ENCODE peak calls at places on chromosomes 6 and 20, in four cellular contexts. T is ovary, J is tibial nerve, B is lung. V is an unnamed sample. For H3K9me3 and H3K4me1, the result is how much of the 10 kb centered on the place peaks cover.

GRCh38 chr20:60986757-60987156 is 265.3 kb upstream of the CDH4 start:
- DNase-seq in T (no peak), J (no peak), B (no peak), V (no peak)

GRCh38 chr6:45436544-45437440 is 59.1 kb upstream of the SUPT3H start:
- DNase-seq in T (no peak), J (no peak), B (no peak), V (no peak)

GRCh38 chr6:117601811-117602150 is 530 bp downstream of the GOPC start:
- DNase-seq in T (no peak), J (no peak), B (no peak), V (peak)

GRCh38 chr6:15744824-15745402 is 82.1 kb upstream of the DTNBP1 start:
- DNase-seq in T (no peak), J (no peak), B (no peak), V (no peak)

GRCh38 chr6:88502391-88502790 is 336.2 kb upstream of the CNR1 start:
- DNase-seq in T (no peak), J (no peak), B (no peak), V (no peak)

GRCh38 chr20:38299963-38300362 is 4.0 kb upstream of the BPI start:
- DNase-seq in T (no peak), J (no peak), B (peak), V (no peak)

GRCh38 chr6:53044071-53044470 is 21.1 kb upstream of the FBXO9 start:
- DNase-seq in T (no peak), J (no peak), B (no peak), V (peak)

GRCh38 chr20:47198254-47198671 is 158.2 kb downstream of the ZMYND8 start:
- DNase-seq in T (no peak), J (no peak), B (no peak), V (no peak)

GRCh38 chr6:109514946-109515345 is 31.9 kb upstream of the ZBTB24 start:
- DNase-seq in T (no peak), J (no peak), B (no peak), V (no peak)

GRCh38 chr6:168047841-168048723 is 30.9 kb downstream of the FRMD1 start:
- DNase-seq in T (no peak), J (no peak), B (no peak), V (no peak)

GRCh38 chr20:62137478-62138203 is 5.6 kb downstream of the PSMA7 start:
- DNase-seq in T (no peak), J (no peak), B (no peak), V (no peak)

GRCh38 chr6:31710490-31711219 is 4.0 kb downstream of the LY6G6F start:
- DNase-seq in T (no peak), J (no peak), B (no peak), V (no peak)

GRCh38 chr20:3135507-3136070 is 24.1 kb downstream of the FASTKD5 start:
- DNase-seq in T (no peak), J (no peak), B (no peak), V (no peak)

GRCh38 chr20:32675223-32675975 is 1.7 kb upstream of the C20orf203 start:
- DNase-seq in T (no peak), J (no peak), B (no peak), V (no peak)

GRCh38 chr6:134602123-134602522 is 284.2 kb upstream of the SGK1 start:
- DNase-seq in T (no peak), J (no peak), B (no peak), V (no peak)

GRCh38 chr20:46694484-46694883 is 5.2 kb upstream of the TP53RK start:
- DNase-seq in T (no peak), J (peak), B (no peak), V (no peak)

GRCh38 chr20:32893878-32894483 is 35.3 kb downstream of the EFCAB8 start:
- DNase-seq in T (no peak), J (no peak), B (no peak), V (no peak)

GRCh38 chr6:118892248-118893094 is 1.5 kb upstream of the ASF1A start:
- DNase-seq in T (no peak), J (no peak), B (no peak), V (no peak)

GRCh38 chr20:21143194-21143890 is 17.5 kb downstream of the KIZ start:
- DNase-seq in T (no peak), J (no peak), B (no peak), V (no peak)

GRCh38 chr20:50308513-50309279 is 118.1 kb downstream of the CEBPB start:
- DNase-seq in T (peak), J (peak), B (peak), V (peak)

GRCh38 chr6:83853968-83854501 is 875 bp downstream of the RIPPLY2 start:
- DNase-seq in T (no peak), J (no peak), B (no peak), V (no peak)

GRCh38 chr6:82067021-82067420 is 180.5 kb downstream of the IBTK start:
- DNase-seq in T (no peak), J (peak), B (no peak), V (no peak)

GRCh38 chr20:61797200-61797599 is 268.5 kb downstream of the TAF4 start:
- DNase-seq in T (no peak), J (no peak), B (no peak), V (no peak)

GRCh38 chr6:166031275-166031674 is 136.4 kb downstream of the TBXT start:
- DNase-seq in T (no peak), J (no peak), B (no peak), V (no peak)

GRCh38 chr6:81401970-81402690 is 350.4 kb downstream of the TENT5A start:
- DNase-seq in T (no peak), J (no peak), B (no peak), V (no peak)

GRCh38 chr6:11042750-11043551 is 1.2 kb downstream of the ELOVL2 start:
- DNase-seq in T (no peak), J (no peak), B (no peak), V (no peak)

GRCh38 chr20:47762699-47763098 is 22.6 kb downstream of the SULF2 start:
- DNase-seq in T (no peak), J (no peak), B (no peak), V (no peak)

GRCh38 chr20:24723953-24724352 is 225.1 kb upstream of the CST7 start:
- DNase-seq in T (no peak), J (no peak), B (peak), V (no peak)

GRCh38 chr6:152129606-152130249 is 322.2 kb downstream of the ESR1 start:
- DNase-seq in T (peak), J (peak), B (no peak), V (no peak)

GRCh38 chr20:5118220-5119142 is 1.3 kb downstream of the PCNA start:
- DNase-seq in T (no peak), J (no peak), B (no peak), V (no peak)

GRCh38 chr20:5116875-5117274 is 2.9 kb downstream of the PCNA start:
- DNase-seq in T (no peak), J (no peak), B (no peak), V (no peak)

GRCh38 chr20:5114403-5114802 is 5.4 kb downstream of the PCNA start:
- DNase-seq in T (no peak), J (no peak), B (no peak), V (no peak)

GRCh38 chr20:5109276-5109675 is 10.5 kb downstream of the PCNA start:
- DNase-seq in T (no peak), J (no peak), B (no peak), V (no peak)

DNA sequence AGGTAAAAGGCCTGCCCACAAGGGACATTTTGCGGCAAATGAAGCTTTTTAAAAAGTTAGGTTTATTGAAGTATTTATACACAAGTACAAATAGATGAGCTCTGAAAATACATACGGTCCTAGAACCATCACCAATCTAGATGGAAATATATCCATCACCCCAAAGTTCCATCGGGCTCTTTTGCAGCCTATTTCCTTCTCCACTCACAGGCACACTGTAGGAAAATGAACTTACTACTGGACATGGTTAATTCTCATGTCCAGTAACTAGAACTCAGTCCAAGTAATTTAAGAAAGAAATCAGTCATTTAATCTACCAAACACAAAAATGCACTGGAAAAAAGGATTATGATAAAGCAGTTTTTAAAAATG is 6.2 kb downstream of the PCNA start:
- DNase-seq in T (no peak), J (no peak), B (no peak), V (no peak)
- H3K9me3 ChIP-seq in T (under half), J (under half), B (under half), V (under half)

GRCh38 chr20:17833036-17833674 is 133.4 kb downstream of the BANF2 start:
- DNase-seq in T (no peak), J (no peak), B (no peak), V (no peak)

GRCh38 chr20:17835240-17835940 is 133.2 kb downstream of the SNX5 start:
- DNase-seq in T (peak), J (peak), B (no peak), V (peak)

GRCh38 chr20:17834804-17835203 is 133.8 kb downstream of the SNX5 start:
- DNase-seq in T (no peak), J (no peak), B (no peak), V (no peak)

GRCh38 chr20:17828598-17829144 is 128.9 kb downstream of the BANF2 start:
- DNase-seq in T (no peak), J (no peak), B (no peak), V (peak)

DNA sequence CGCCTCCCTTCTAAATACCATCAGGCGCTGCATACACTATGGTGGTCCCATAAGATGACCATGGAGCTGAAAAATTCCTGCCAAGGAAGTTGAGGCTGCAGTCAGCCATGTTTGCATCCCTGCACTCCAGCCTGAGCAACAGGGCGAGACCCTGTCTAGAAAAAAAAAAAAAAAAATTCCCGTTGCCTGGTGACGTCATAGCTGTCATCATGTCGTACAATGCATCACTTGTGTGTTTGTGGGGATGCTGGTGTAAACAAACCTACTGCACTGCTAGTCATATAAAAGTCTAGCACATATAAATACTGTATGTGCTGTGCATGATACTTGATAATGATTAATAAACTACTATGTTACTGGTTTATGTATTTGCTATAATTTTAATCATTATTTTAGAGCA is 132.5 kb downstream of the BANF2 start:
- DNase-seq in T (no peak), J (no peak), B (no peak), V (no peak)
- H3K4me1 ChIP-seq in T (under half), J (under half), B (under half), V (under half)

DNA sequence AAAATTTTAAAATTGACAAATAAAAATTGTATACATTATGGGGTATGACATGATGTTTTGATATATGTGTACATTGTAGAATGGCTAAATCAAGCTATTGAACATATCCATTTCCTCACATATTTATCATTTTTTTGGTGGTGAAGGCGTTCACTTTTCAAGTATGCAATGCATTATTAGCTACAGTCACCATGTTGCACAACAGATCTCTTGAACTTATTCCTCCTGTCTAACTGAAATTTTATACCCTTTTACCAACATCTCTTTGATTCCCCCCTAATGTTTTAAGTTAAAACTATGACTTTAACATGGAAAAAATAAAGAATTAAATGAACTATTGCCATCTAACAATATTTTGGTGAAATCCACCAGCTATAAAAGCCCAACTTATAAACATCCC is 65.2 kb upstream of the UST start:
- DNase-seq in T (no peak), J (no peak), B (no peak), V (no peak)
- H3K4me3 ChIP-seq in T (no peak), J (no peak), B (no peak), V (no peak)

GRCh38 chr20:10555393-10555792 is 118.4 kb downstream of the JAG1 start:
- DNase-seq in T (no peak), J (no peak), B (no peak), V (no peak)
- H3K9me3 ChIP-seq in T (under half), J (under half), B (under half), V (under half)

DNA sequence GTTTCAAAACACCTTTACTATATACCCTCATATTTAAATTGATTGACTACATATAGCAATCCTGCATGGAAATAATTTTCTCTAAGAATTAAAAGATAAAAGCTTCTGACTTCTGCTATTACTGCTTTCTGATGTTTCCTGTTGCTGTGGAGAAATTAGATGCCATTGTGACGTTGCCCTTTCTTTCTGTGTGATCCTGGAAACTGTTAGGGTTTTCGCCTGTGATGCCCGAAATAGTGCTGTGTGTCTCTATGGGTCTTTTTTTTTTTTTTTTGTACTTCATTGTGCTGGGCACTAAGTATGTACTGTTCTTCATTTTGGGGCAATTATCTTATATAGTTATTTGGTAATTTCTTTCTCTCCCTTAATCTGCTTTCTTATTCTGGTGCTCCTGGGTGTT is 205.0 kb downstream of the ARID1B start:
- DNase-seq in T (no peak), J (no peak), B (no peak), V (no peak)
- H3K4me1 ChIP-seq in T (under half), J (half or more), B (under half), V (under half)